ENCODE peak calls at places on chromosomes 12 and 14, in five cellular contexts. One of them, this sample, is unnamed.

GRCh38 chr12:109165599-109165998 is 49.2 kb downstream of the ACACB start:
- DNase-seq in dorsolateral prefrontal cortex: no peak
- DNase-seq in aorta: peak
- DNase-seq in lower lobe of right lung: no peak
- DNase-seq in CD8-positive, alpha-beta memory T cell: no peak
- DNase-seq in this sample: no peak

GRCh38 chr14:92225731-92226130 is 97.2 kb upstream of the SLC24A4 start:
- DNase-seq in dorsolateral prefrontal cortex: no peak
- DNase-seq in aorta: no peak
- DNase-seq in lower lobe of right lung: no peak
- DNase-seq in CD8-positive, alpha-beta memory T cell: no peak
- DNase-seq in this sample: no peak

GRCh38 chr12:45760333-45760732 is 30.8 kb downstream of the ARID2 start:
- DNase-seq in dorsolateral prefrontal cortex: no peak
- DNase-seq in aorta: no peak
- DNase-seq in lower lobe of right lung: no peak
- DNase-seq in CD8-positive, alpha-beta memory T cell: no peak
- DNase-seq in this sample: no peak

GRCh38 chr12:100413006-100413405 is 56.1 kb downstream of the SLC17A8 start:
- DNase-seq in dorsolateral prefrontal cortex: no peak
- DNase-seq in aorta: no peak
- DNase-seq in lower lobe of right lung: no peak
- DNase-seq in CD8-positive, alpha-beta memory T cell: no peak
- DNase-seq in this sample: no peak

GRCh38 chr14:83568141-83568540 is 1961.8 kb upstream of the FLRT2 start:
- DNase-seq in dorsolateral prefrontal cortex: no peak
- DNase-seq in aorta: no peak
- DNase-seq in lower lobe of right lung: no peak
- DNase-seq in CD8-positive, alpha-beta memory T cell: no peak
- DNase-seq in this sample: no peak

GRCh38 chr12:15059123-15059522 is 86.3 kb downstream of the PDE6H start:
- DNase-seq in dorsolateral prefrontal cortex: no peak
- DNase-seq in aorta: no peak
- DNase-seq in lower lobe of right lung: no peak
- DNase-seq in CD8-positive, alpha-beta memory T cell: no peak
- DNase-seq in this sample: no peak

GRCh38 chr14:95620659-95621059 is 65.6 kb upstream of the TCL1B start:
- DNase-seq in dorsolateral prefrontal cortex: no peak
- DNase-seq in aorta: no peak
- DNase-seq in lower lobe of right lung: no peak
- DNase-seq in CD8-positive, alpha-beta memory T cell: no peak
- DNase-seq in this sample: no peak

GRCh38 chr14:99881011-99881410 is 87.8 kb downstream of the EML1 start:
- DNase-seq in dorsolateral prefrontal cortex: no peak
- DNase-seq in aorta: no peak
- DNase-seq in lower lobe of right lung: no peak
- DNase-seq in CD8-positive, alpha-beta memory T cell: no peak
- DNase-seq in this sample: no peak

GRCh38 chr12:12803186-12803585 is 10.0 kb upstream of the DDX47 start:
- DNase-seq in dorsolateral prefrontal cortex: no peak
- DNase-seq in aorta: no peak
- DNase-seq in lower lobe of right lung: peak
- DNase-seq in CD8-positive, alpha-beta memory T cell: no peak
- DNase-seq in this sample: peak

GRCh38 chr12:26768611-26769603 is 64.1 kb downstream of the ITPR2 start:
- DNase-seq in dorsolateral prefrontal cortex: no peak
- DNase-seq in aorta: no peak
- DNase-seq in lower lobe of right lung: no peak
- DNase-seq in CD8-positive, alpha-beta memory T cell: no peak
- DNase-seq in this sample: no peak

GRCh38 chr14:74546416-74546815 is 52.9 kb downstream of the ISCA2 start:
- DNase-seq in dorsolateral prefrontal cortex: no peak
- DNase-seq in aorta: no peak
- DNase-seq in lower lobe of right lung: no peak
- DNase-seq in CD8-positive, alpha-beta memory T cell: no peak
- DNase-seq in this sample: no peak

GRCh38 chr12:76766161-76766560 is 2.2 kb downstream of the ZDHHC17 start:
- DNase-seq in dorsolateral prefrontal cortex: no peak
- DNase-seq in aorta: no peak
- DNase-seq in lower lobe of right lung: no peak
- DNase-seq in CD8-positive, alpha-beta memory T cell: no peak
- DNase-seq in this sample: no peak

GRCh38 chr14:104105822-104106470 is 20.4 kb downstream of the ASPG start:
- DNase-seq in dorsolateral prefrontal cortex: no peak
- DNase-seq in aorta: peak
- DNase-seq in lower lobe of right lung: no peak
- DNase-seq in CD8-positive, alpha-beta memory T cell: no peak
- DNase-seq in this sample: peak

GRCh38 chr12:85057370-85057963 is 21.3 kb downstream of the LRRIQ1 start:
- DNase-seq in dorsolateral prefrontal cortex: no peak
- DNase-seq in aorta: no peak
- DNase-seq in lower lobe of right lung: no peak
- DNase-seq in CD8-positive, alpha-beta memory T cell: no peak
- DNase-seq in this sample: no peak

GRCh38 chr12:84793558-84794367 is 118.8 kb downstream of the SLC6A15 start:
- DNase-seq in dorsolateral prefrontal cortex: no peak
- DNase-seq in aorta: peak
- DNase-seq in lower lobe of right lung: no peak
- DNase-seq in CD8-positive, alpha-beta memory T cell: no peak
- DNase-seq in this sample: no peak

GRCh38 chr12:89353823-89354629 is 1.7 kb upstream of the DUSP6 start:
- DNase-seq in dorsolateral prefrontal cortex: no peak
- DNase-seq in aorta: peak
- DNase-seq in lower lobe of right lung: peak
- DNase-seq in CD8-positive, alpha-beta memory T cell: peak
- DNase-seq in this sample: peak

GRCh38 chr14:70317091-70317968 is 42.2 kb downstream of the COX16 start:
- DNase-seq in dorsolateral prefrontal cortex: no peak
- DNase-seq in aorta: no peak
- DNase-seq in lower lobe of right lung: no peak
- DNase-seq in CD8-positive, alpha-beta memory T cell: no peak
- DNase-seq in this sample: no peak

GRCh38 chr14:34387974-34388533 is 74.0 kb downstream of the SPTSSA start:
- DNase-seq in dorsolateral prefrontal cortex: no peak
- DNase-seq in aorta: no peak
- DNase-seq in lower lobe of right lung: no peak
- DNase-seq in CD8-positive, alpha-beta memory T cell: no peak
- DNase-seq in this sample: no peak

GRCh38 chr12:29673346-29673745 is 110.4 kb downstream of the TMTC1 start:
- DNase-seq in dorsolateral prefrontal cortex: no peak
- DNase-seq in aorta: no peak
- DNase-seq in lower lobe of right lung: no peak
- DNase-seq in CD8-positive, alpha-beta memory T cell: no peak
- DNase-seq in this sample: no peak

GRCh38 chr14:78302841-78303240 is 132.7 kb downstream of the NRXN3 start:
- DNase-seq in dorsolateral prefrontal cortex: no peak
- DNase-seq in aorta: no peak
- DNase-seq in lower lobe of right lung: no peak
- DNase-seq in CD8-positive, alpha-beta memory T cell: no peak
- DNase-seq in this sample: no peak

GRCh38 chr12:82740129-82741000 is 53.7 kb downstream of the TMTC2 start:
- DNase-seq in dorsolateral prefrontal cortex: no peak
- DNase-seq in aorta: no peak
- DNase-seq in lower lobe of right lung: no peak
- DNase-seq in CD8-positive, alpha-beta memory T cell: no peak
- DNase-seq in this sample: no peak

GRCh38 chr12:62601765-62602444 is 135.3 kb downstream of the MON2 start:
- DNase-seq in dorsolateral prefrontal cortex: no peak
- DNase-seq in aorta: no peak
- DNase-seq in lower lobe of right lung: no peak
- DNase-seq in CD8-positive, alpha-beta memory T cell: no peak
- DNase-seq in this sample: no peak

GRCh38 chr12:1932264-1932777 is 13.9 kb upstream of the CACNA2D4 start:
- DNase-seq in dorsolateral prefrontal cortex: peak
- DNase-seq in aorta: no peak
- DNase-seq in lower lobe of right lung: peak
- DNase-seq in CD8-positive, alpha-beta memory T cell: no peak
- DNase-seq in this sample: peak

GRCh38 chr14:75295491-75296338 is 17.1 kb downstream of the FOS start:
- DNase-seq in dorsolateral prefrontal cortex: peak
- DNase-seq in aorta: peak
- DNase-seq in lower lobe of right lung: peak
- DNase-seq in CD8-positive, alpha-beta memory T cell: peak
- DNase-seq in this sample: peak

GRCh38 chr12:5442251-5443006 is 10.5 kb downstream of the NTF3 start:
- DNase-seq in dorsolateral prefrontal cortex: no peak
- DNase-seq in aorta: no peak
- DNase-seq in lower lobe of right lung: no peak
- DNase-seq in CD8-positive, alpha-beta memory T cell: no peak
- DNase-seq in this sample: no peak

GRCh38 chr12:66065623-66066022 is 64.9 kb downstream of the LLPH start:
- DNase-seq in dorsolateral prefrontal cortex: no peak
- DNase-seq in aorta: no peak
- DNase-seq in lower lobe of right lung: no peak
- DNase-seq in CD8-positive, alpha-beta memory T cell: no peak
- DNase-seq in this sample: no peak

GRCh38 chr12:131674373-131674772 is 36.5 kb upstream of the SFSWAP start:
- DNase-seq in dorsolateral prefrontal cortex: no peak
- DNase-seq in aorta: peak
- DNase-seq in lower lobe of right lung: no peak
- DNase-seq in CD8-positive, alpha-beta memory T cell: no peak
- DNase-seq in this sample: peak

GRCh38 chr14:31505411-31505810 is 17.6 kb upstream of the GPR33 start:
- DNase-seq in dorsolateral prefrontal cortex: no peak
- DNase-seq in aorta: no peak
- DNase-seq in lower lobe of right lung: no peak
- DNase-seq in CD8-positive, alpha-beta memory T cell: no peak
- DNase-seq in this sample: no peak

GRCh38 chr12:130839770-130840355 is 813 bp upstream of the STX2 start:
- DNase-seq in dorsolateral prefrontal cortex: no peak
- DNase-seq in aorta: no peak
- DNase-seq in lower lobe of right lung: no peak
- DNase-seq in CD8-positive, alpha-beta memory T cell: no peak
- DNase-seq in this sample: no peak

GRCh38 chr14:66495214-66496098 is 9.3 kb downstream of the CCDC196 start:
- DNase-seq in dorsolateral prefrontal cortex: no peak
- DNase-seq in aorta: no peak
- DNase-seq in lower lobe of right lung: no peak
- DNase-seq in CD8-positive, alpha-beta memory T cell: peak
- DNase-seq in this sample: no peak

GRCh38 chr14:73455294-73455693 is 3.1 kb downstream of the NUMB start:
- DNase-seq in dorsolateral prefrontal cortex: no peak
- DNase-seq in aorta: no peak
- DNase-seq in lower lobe of right lung: no peak
- DNase-seq in CD8-positive, alpha-beta memory T cell: no peak
- DNase-seq in this sample: no peak
- H3K27ac ChIP-seq in dorsolateral prefrontal cortex: no peak
- H3K27ac ChIP-seq in aorta: no peak
- H3K27ac ChIP-seq in lower lobe of right lung: peak
- H3K27ac ChIP-seq in CD8-positive, alpha-beta memory T cell: no peak
- H3K27ac ChIP-seq in this sample: peak

DNA sequence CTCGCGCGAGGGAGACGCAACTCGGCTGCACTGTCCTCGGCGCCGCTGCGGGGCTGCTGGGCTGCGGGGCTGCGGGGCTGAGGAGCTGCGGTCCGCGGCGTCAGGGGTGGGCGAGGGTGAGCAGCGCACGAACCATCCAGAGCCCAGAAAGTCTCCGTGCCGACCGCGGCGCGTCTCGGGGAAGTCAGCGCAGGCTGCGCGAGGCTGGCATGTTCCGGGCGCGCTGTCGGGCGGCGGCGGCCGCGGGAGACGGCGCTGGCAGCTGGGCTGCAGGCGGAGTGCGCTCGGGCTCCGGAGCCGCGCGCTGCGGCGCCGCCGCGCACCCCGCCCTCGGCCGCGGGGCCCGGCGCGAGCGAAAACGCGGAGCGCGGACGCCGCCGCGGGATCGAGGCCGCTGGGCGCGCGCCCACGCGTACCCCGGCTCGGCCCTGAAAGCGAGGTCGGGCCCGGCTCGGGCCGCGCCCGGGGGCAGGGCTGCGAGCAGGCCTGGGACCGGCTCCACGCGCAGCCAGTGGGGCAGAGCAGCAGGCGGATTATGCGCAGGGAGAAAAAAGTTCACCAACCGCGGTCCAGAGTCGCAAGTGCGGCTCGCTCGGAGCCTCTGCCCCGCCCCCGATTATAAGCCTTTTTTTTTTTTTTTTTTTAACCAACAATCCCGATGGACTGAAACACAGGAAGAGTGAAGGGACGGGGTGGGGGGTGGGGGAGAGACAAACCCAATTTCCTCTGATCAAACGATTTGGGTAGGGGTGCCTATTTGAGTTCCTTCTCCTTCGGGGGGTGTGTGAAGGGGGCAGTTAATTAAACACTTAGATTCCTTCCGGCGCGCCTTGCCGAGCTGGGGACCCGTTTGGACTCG is at the start of gene PRICKLE1:
- DNase-seq in dorsolateral prefrontal cortex: no peak
- DNase-seq in aorta: peak
- DNase-seq in lower lobe of right lung: peak
- DNase-seq in CD8-positive, alpha-beta memory T cell: no peak
- DNase-seq in this sample: peak
- H3K27ac ChIP-seq in dorsolateral prefrontal cortex: peak
- H3K27ac ChIP-seq in aorta: peak
- H3K27ac ChIP-seq in lower lobe of right lung: peak
- H3K27ac ChIP-seq in CD8-positive, alpha-beta memory T cell: no peak
- H3K27ac ChIP-seq in this sample: peak

DNA sequence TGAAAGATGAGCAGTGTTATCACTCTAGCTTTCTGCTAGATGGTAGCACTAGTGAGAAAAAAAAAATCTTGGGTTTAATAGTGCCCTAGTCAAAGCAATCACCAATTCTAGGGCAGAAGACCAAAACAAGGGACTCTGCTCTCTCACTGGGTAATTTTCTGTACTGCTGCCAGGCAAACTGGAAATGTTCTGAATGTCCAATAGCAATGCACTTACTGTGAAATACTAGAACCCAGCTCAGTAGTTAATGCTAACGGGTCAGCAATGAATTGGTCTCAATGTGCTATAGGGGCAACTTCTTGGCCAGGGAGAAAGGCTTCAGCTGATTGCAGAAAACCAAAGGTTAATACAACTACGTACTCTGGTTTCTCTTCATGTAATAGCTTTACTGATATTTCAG is 2.2 kb downstream of the ATF7 start:
- DNase-seq in dorsolateral prefrontal cortex: no peak
- DNase-seq in aorta: no peak
- DNase-seq in lower lobe of right lung: no peak
- DNase-seq in CD8-positive, alpha-beta memory T cell: no peak
- DNase-seq in this sample: no peak
- H3K27ac ChIP-seq in dorsolateral prefrontal cortex: peak
- H3K27ac ChIP-seq in aorta: peak
- H3K27ac ChIP-seq in lower lobe of right lung: peak
- H3K27ac ChIP-seq in CD8-positive, alpha-beta memory T cell: peak
- H3K27ac ChIP-seq in this sample: peak

GRCh38 chr12:16610006-16610520 is 4.1 kb upstream of the LMO3 start:
- DNase-seq in dorsolateral prefrontal cortex: no peak
- DNase-seq in aorta: no peak
- DNase-seq in lower lobe of right lung: no peak
- DNase-seq in CD8-positive, alpha-beta memory T cell: no peak
- DNase-seq in this sample: no peak

GRCh38 chr12:16611146-16611545 is 5.2 kb upstream of the LMO3 start:
- DNase-seq in dorsolateral prefrontal cortex: no peak
- DNase-seq in aorta: no peak
- DNase-seq in lower lobe of right lung: no peak
- DNase-seq in CD8-positive, alpha-beta memory T cell: no peak
- DNase-seq in this sample: no peak

GRCh38 chr12:16609140-16609539 is 3.2 kb upstream of the LMO3 start:
- DNase-seq in dorsolateral prefrontal cortex: no peak
- DNase-seq in aorta: no peak
- DNase-seq in lower lobe of right lung: no peak
- DNase-seq in CD8-positive, alpha-beta memory T cell: no peak
- DNase-seq in this sample: no peak

GRCh38 chr12:16612647-16613046 is 6.7 kb upstream of the LMO3 start:
- DNase-seq in dorsolateral prefrontal cortex: no peak
- DNase-seq in aorta: no peak
- DNase-seq in lower lobe of right lung: no peak
- DNase-seq in CD8-positive, alpha-beta memory T cell: no peak
- DNase-seq in this sample: no peak

GRCh38 chr12:16610743-16611142 is 4.8 kb upstream of the LMO3 start:
- DNase-seq in dorsolateral prefrontal cortex: no peak
- DNase-seq in aorta: no peak
- DNase-seq in lower lobe of right lung: no peak
- DNase-seq in CD8-positive, alpha-beta memory T cell: no peak
- DNase-seq in this sample: no peak
- H3K27ac ChIP-seq in dorsolateral prefrontal cortex: peak
- H3K27ac ChIP-seq in aorta: peak
- H3K27ac ChIP-seq in lower lobe of right lung: peak
- H3K27ac ChIP-seq in CD8-positive, alpha-beta memory T cell: no peak
- H3K27ac ChIP-seq in this sample: peak

This sample was measured in upper lobe of right lung.